ENCODE peak calls at places on chromosomes 1 and 21, in nine cellular contexts. I is dorsolateral prefrontal cortex; J is fibroblast of lung; C is tibial artery; B is Karpas-422; G is CD8-positive, alpha-beta T cell; L is CD4-positive, CD25-positive, alpha-beta regulatory T cell; H is AG04450; R is lower lobe of right lung. W is an unnamed sample.

GRCh38 chr1:21811875-21812305 is at the start of gene LDLRAD2:
- DNase-seq in I (no peak), J (no peak), C (no peak), B (peak), G (no peak), L (no peak), H (no peak), R (no peak), W (no peak)

GRCh38 chr1:4557949-4558348 is 96.5 kb upstream of the AJAP1 start:
- DNase-seq in I (no peak), J (no peak), C (no peak), B (no peak), G (no peak), L (no peak), H (no peak), R (no peak), W (no peak)

GRCh38 chr1:10432910-10433785 is 2.9 kb downstream of the CENPS start:
- DNase-seq in I (no peak), J (no peak), C (no peak), B (peak), G (no peak), L (no peak), H (no peak), R (no peak), W (no peak)

GRCh38 chr1:183633676-183634343 is 1.8 kb downstream of the ARPC5 start:
- DNase-seq in I (no peak), J (peak), C (no peak), B (peak), G (no peak), L (peak), H (peak), R (no peak), W (peak)

GRCh38 chr1:5494518-5494917 is 497.7 kb downstream of the NPHP4 start:
- DNase-seq in I (no peak), J (no peak), C (no peak), B (no peak), G (no peak), L (no peak), H (no peak), R (no peak), W (no peak)

GRCh38 chr1:154726443-154726842 is 118.5 kb upstream of the ADAR start:
- DNase-seq in I (no peak), J (peak), C (no peak), B (no peak), G (no peak), L (no peak), H (no peak), R (no peak), W (no peak)

GRCh38 chr1:75257424-75257823 is 123.2 kb downstream of the LHX8 start:
- DNase-seq in I (no peak), J (no peak), C (no peak), B (no peak), G (no peak), L (no peak), H (no peak), R (no peak), W (no peak)

GRCh38 chr1:109516872-109517271 is 7.3 kb upstream of the AMIGO1 start:
- DNase-seq in I (no peak), J (no peak), C (no peak), B (no peak), G (no peak), L (no peak), H (no peak), R (no peak), W (peak)

GRCh38 chr1:245337829-245338484 is 183.2 kb downstream of the KIF26B start:
- DNase-seq in I (no peak), J (no peak), C (no peak), B (no peak), G (no peak), L (no peak), H (peak), R (no peak), W (peak)

GRCh38 chr21:41605178-41605933 is 97.4 kb upstream of the TMPRSS2 start:
- DNase-seq in I (no peak), J (no peak), C (no peak), B (no peak), G (no peak), L (no peak), H (no peak), R (no peak), W (peak)

GRCh38 chr1:27403065-27403726 is 10.8 kb downstream of the GPR3 start:
- DNase-seq in I (no peak), J (peak), C (peak), B (peak), G (no peak), L (no peak), H (no peak), R (no peak), W (peak)

GRCh38 chr1:93129507-93130099 is 50.5 kb downstream of the MTF2 start:
- DNase-seq in I (no peak), J (no peak), C (no peak), B (no peak), G (no peak), L (no peak), H (no peak), R (no peak), W (no peak)

GRCh38 chr1:65422241-65423203 is 2.1 kb downstream of the LEPR start:
- DNase-seq in I (no peak), J (peak), C (no peak), B (no peak), G (no peak), L (no peak), H (no peak), R (no peak), W (no peak)

GRCh38 chr1:8598060-8598724 is 219.2 kb downstream of the RERE start:
- DNase-seq in I (peak), J (peak), C (no peak), B (no peak), G (no peak), L (no peak), H (no peak), R (no peak), W (peak)

GRCh38 chr1:41072051-41072450 is 50.5 kb upstream of the SLFNL1 start:
- DNase-seq in I (no peak), J (peak), C (no peak), B (no peak), G (no peak), L (no peak), H (no peak), R (no peak), W (no peak)

GRCh38 chr1:241702436-241702835 is 50.4 kb downstream of the WDR64 start:
- DNase-seq in I (no peak), J (peak), C (no peak), B (no peak), G (no peak), L (no peak), H (no peak), R (no peak), W (peak)

GRCh38 chr1:177315270-177315669 is 144.5 kb downstream of the BRINP2 start:
- DNase-seq in I (no peak), J (peak), C (no peak), B (no peak), G (no peak), L (no peak), H (no peak), R (no peak), W (no peak)

GRCh38 chr1:58732087-58732486 is 32.2 kb upstream of the MYSM1 start:
- DNase-seq in I (no peak), J (peak), C (no peak), B (no peak), G (no peak), L (no peak), H (no peak), R (no peak), W (no peak)

GRCh38 chr1:212218065-212218464 is 67.1 kb upstream of the PPP2R5A start:
- DNase-seq in I (no peak), J (no peak), C (no peak), B (no peak), G (no peak), L (no peak), H (no peak), R (no peak), W (no peak)

GRCh38 chr1:216532399-216532798 is 109.2 kb upstream of the USH2A start:
- DNase-seq in I (no peak), J (no peak), C (no peak), B (no peak), G (no peak), L (no peak), H (no peak), R (no peak), W (no peak)

GRCh38 chr1:167881786-167882185 is 32.1 kb downstream of the ADCY10 start:
- DNase-seq in I (no peak), J (peak), C (no peak), B (no peak), G (no peak), L (no peak), H (no peak), R (no peak), W (no peak)

GRCh38 chr21:15275615-15276228 is 210.9 kb upstream of the NRIP1 start:
- DNase-seq in I (no peak), J (peak), C (no peak), B (no peak), G (no peak), L (no peak), H (no peak), R (no peak), W (no peak)

GRCh38 chr1:184222561-184223157 is 164.2 kb upstream of the C1orf21 start:
- DNase-seq in I (peak), J (peak), C (peak), B (peak), G (peak), L (no peak), H (no peak), R (no peak), W (peak)

GRCh38 chr1:64121766-64122385 is 81.5 kb upstream of the UBE2U start:
- DNase-seq in I (no peak), J (peak), C (no peak), B (no peak), G (no peak), L (no peak), H (no peak), R (no peak), W (no peak)

GRCh38 chr1:53704804-53705445 is 34.0 kb downstream of the GLIS1 start:
- DNase-seq in I (no peak), J (no peak), C (no peak), B (no peak), G (no peak), L (no peak), H (no peak), R (no peak), W (no peak)

GRCh38 chr1:80249699-80250098 is 1243.2 kb upstream of the ADGRL4 start:
- DNase-seq in I (no peak), J (no peak), C (no peak), B (no peak), G (no peak), L (no peak), H (no peak), R (no peak), W (no peak)

GRCh38 chr1:11281518-11282331 is 8.7 kb downstream of the UBIAD1 start:
- DNase-seq in I (no peak), J (peak), C (no peak), B (no peak), G (no peak), L (no peak), H (peak), R (peak), W (no peak)

GRCh38 chr1:5513891-5514515 is 478.2 kb downstream of the NPHP4 start:
- DNase-seq in I (no peak), J (no peak), C (peak), B (no peak), G (no peak), L (no peak), H (no peak), R (no peak), W (peak)

GRCh38 chr1:50308883-50309282 is 114.4 kb downstream of the DMRTA2 start:
- DNase-seq in I (no peak), J (peak), C (no peak), B (peak), G (no peak), L (no peak), H (no peak), R (no peak), W (peak)

GRCh38 chr1:158093376-158093775 is 87.3 kb upstream of the CD1D start:
- DNase-seq in I (no peak), J (no peak), C (no peak), B (no peak), G (no peak), L (no peak), H (no peak), R (no peak), W (no peak)
- H3K27ac ChIP-seq in I (no peak), J (no peak), C (no peak), B (no peak), G (no peak), L (no peak), H (no peak), R (no peak), W (no peak)

GRCh38 chr1:15159166-15159555 is 5.6 kb downstream of the TMEM51 start:
- DNase-seq in I (no peak), J (no peak), C (no peak), B (no peak), G (no peak), L (no peak), H (no peak), R (no peak), W (no peak)
- H3K27ac ChIP-seq in I (no peak), J (peak), C (no peak), B (no peak), G (no peak), L (no peak), H (peak), R (peak), W (peak)

GRCh38 chr1:23979387-23980005 is 631 bp downstream of the SRSF10 start:
- DNase-seq in I (no peak), J (no peak), C (no peak), B (no peak), G (no peak), L (no peak), H (no peak), R (no peak), W (no peak)

GRCh38 chr1:23978825-23979224 is 1.3 kb downstream of the SRSF10 start:
- DNase-seq in I (no peak), J (no peak), C (no peak), B (no peak), G (no peak), L (no peak), H (no peak), R (no peak), W (no peak)

GRCh38 chr1:23980006-23980724 is at the start of gene SRSF10:
- DNase-seq in I (peak), J (peak), C (peak), B (peak), G (peak), L (peak), H (peak), R (peak), W (peak)

GRCh38 chr1:23977854-23978191 is 2.3 kb downstream of the SRSF10 start:
- DNase-seq in I (no peak), J (peak), C (no peak), B (no peak), G (no peak), L (no peak), H (no peak), R (no peak), W (no peak)

DNA sequence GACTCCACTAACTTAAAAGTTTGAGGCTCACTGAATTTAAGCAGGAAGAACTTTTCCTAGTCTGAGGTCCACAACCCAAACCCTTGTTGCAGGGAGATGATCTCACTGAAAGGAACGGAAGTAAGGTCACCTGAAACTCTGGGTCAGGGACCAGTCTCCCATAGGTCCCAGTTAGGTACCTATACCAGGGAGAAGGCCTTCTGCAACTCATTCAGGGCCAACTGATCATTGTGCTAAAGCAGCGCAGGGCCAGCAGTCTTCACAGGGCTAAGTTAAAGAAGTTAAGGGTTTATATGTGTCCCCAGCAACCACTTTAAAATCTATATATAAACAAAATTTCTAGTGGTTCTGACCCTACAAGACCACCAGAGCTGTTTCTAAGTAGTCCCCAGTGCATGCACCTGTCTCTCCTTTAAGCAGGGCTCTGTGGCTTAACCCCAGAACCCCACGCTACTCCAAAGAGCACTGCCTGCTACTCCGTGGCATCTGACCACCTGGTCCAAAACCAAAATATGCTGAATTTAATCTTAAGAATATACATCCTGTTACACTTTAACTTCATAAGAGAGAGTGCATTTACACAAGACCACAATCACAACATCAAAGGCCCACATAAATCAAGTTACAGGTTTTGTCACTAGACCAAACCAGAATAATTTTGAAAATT is 2.8 kb downstream of the SRSF10 start:
- DNase-seq in I (no peak), J (no peak), C (no peak), B (no peak), G (no peak), L (no peak), H (no peak), R (no peak), W (no peak)
- H3K27ac ChIP-seq in I (no peak), J (peak), C (peak), B (peak), G (no peak), L (peak), H (no peak), R (no peak), W (no peak)

GRCh38 chr1:69055223-69055622 is 512.5 kb upstream of the LRRC7 start:
- DNase-seq in I (no peak), J (peak), C (no peak), B (no peak), G (no peak), L (no peak), H (no peak), R (no peak), W (no peak)
- H3K27ac ChIP-seq in I (no peak), J (no peak), C (no peak), B (no peak), G (no peak), L (no peak), H (no peak), R (no peak), W (no peak)

GRCh38 chr1:158803681-158804080 is 22.7 kb upstream of the OR6N2 start:
- DNase-seq in I (no peak), J (no peak), C (no peak), B (no peak), G (no peak), L (no peak), H (no peak), R (no peak), W (no peak)

GRCh38 chr1:158809261-158809660 is 21.9 kb upstream of the MNDA start:
- DNase-seq in I (no peak), J (no peak), C (no peak), B (no peak), G (no peak), L (no peak), H (no peak), R (no peak), W (no peak)

GRCh38 chr1:158810311-158810710 is 20.8 kb upstream of the MNDA start:
- DNase-seq in I (no peak), J (no peak), C (no peak), B (no peak), G (no peak), L (no peak), H (no peak), R (no peak), W (no peak)

GRCh38 chr1:158809862-158810261 is 21.3 kb upstream of the MNDA start:
- DNase-seq in I (no peak), J (no peak), C (no peak), B (no peak), G (no peak), L (no peak), H (no peak), R (no peak), W (no peak)

GRCh38 chr1:158806909-158807601 is 24.1 kb upstream of the MNDA start:
- DNase-seq in I (no peak), J (no peak), C (no peak), B (no peak), G (no peak), L (no peak), H (no peak), R (no peak), W (no peak)
- H3K27ac ChIP-seq in I (no peak), J (no peak), C (no peak), B (no peak), G (no peak), L (no peak), H (no peak), R (no peak), W (no peak)

GRCh38 chr1:182281541-182281940 is 110.0 kb downstream of the GLUL start:
- DNase-seq in I (peak), J (no peak), C (no peak), B (no peak), G (no peak), L (no peak), H (no peak), R (no peak), W (no peak)

GRCh38 chr1:182280521-182280920 is 111.1 kb downstream of the GLUL start:
- DNase-seq in I (no peak), J (no peak), C (no peak), B (no peak), G (no peak), L (no peak), H (no peak), R (no peak), W (no peak)

GRCh38 chr1:182278144-182279054 is 113.2 kb downstream of the GLUL start:
- DNase-seq in I (no peak), J (no peak), C (no peak), B (no peak), G (no peak), L (no peak), H (no peak), R (no peak), W (no peak)

GRCh38 chr1:182279724-182280506 is 111.7 kb downstream of the GLUL start:
- DNase-seq in I (peak), J (no peak), C (no peak), B (no peak), G (no peak), L (no peak), H (no peak), R (no peak), W (no peak)

GRCh38 chr1:182279302-182279701 is 112.3 kb downstream of the GLUL start:
- DNase-seq in I (no peak), J (no peak), C (no peak), B (no peak), G (no peak), L (no peak), H (no peak), R (no peak), W (no peak)
- H3K27ac ChIP-seq in I (peak), J (no peak), C (no peak), B (no peak), G (no peak), L (no peak), H (no peak), R (no peak), W (no peak)

GRCh38 chr1:30817083-30817450 is 59.5 kb upstream of the LAPTM5 start:
- DNase-seq in I (no peak), J (no peak), C (no peak), B (no peak), G (no peak), L (no peak), H (no peak), R (no peak), W (no peak)
- H3K27ac ChIP-seq in I (peak), J (no peak), C (no peak), B (no peak), G (no peak), L (no peak), H (peak), R (no peak), W (peak)

DNA sequence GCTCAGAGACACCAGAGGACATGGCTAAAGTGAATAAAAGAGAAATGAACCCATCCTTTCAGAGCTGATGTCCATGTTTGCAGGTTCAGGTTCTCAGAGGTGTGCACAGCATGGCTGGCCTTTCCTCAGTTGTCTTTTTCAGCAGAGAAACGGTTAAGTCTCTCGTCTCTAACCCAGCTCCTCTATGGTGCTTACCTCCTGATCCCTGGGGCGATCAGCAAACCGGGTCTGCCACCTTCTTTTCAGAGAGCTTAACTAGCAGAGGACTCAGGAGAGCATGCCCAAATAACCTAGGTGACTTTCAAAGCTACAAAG is 171 bp downstream of the AIM2 start:
- DNase-seq in I (no peak), J (no peak), C (no peak), B (no peak), G (no peak), L (no peak), H (no peak), R (no peak), W (no peak)
- H3K27ac ChIP-seq in I (no peak), J (no peak), C (no peak), B (no peak), G (peak), L (peak), H (no peak), R (peak), W (no peak)